ENCODE peak calls at places on chromosomes 12 and 14, in five cellular contexts. One of them, this sample, is unnamed.

GRCh38 chr14:44149597-44149996 is 357.5 kb downstream of the FSCB start:
- DNase-seq in lower leg skin: no peak
- DNase-seq in fibroblast of pulmonary artery: peak; percentile 33
- DNase-seq in cardiac muscle cell: peak; percentile 60
- DNase-seq in astrocyte of the spinal cord: no peak
- DNase-seq in this sample: peak; percentile 22

GRCh38 chr14:64541971-64542838 is 1.7 kb downstream of the HSPA2 start:
- DNase-seq in lower leg skin: no peak
- DNase-seq in fibroblast of pulmonary artery: no peak
- DNase-seq in cardiac muscle cell: no peak
- DNase-seq in astrocyte of the spinal cord: no peak
- DNase-seq in this sample: no peak

GRCh38 chr12:85441740-85442139 is 161.7 kb downstream of the ALX1 start:
- DNase-seq in lower leg skin: no peak
- DNase-seq in fibroblast of pulmonary artery: peak; percentile 33
- DNase-seq in cardiac muscle cell: peak; percentile 31
- DNase-seq in astrocyte of the spinal cord: peak; percentile 33
- DNase-seq in this sample: peak; percentile 26

GRCh38 chr12:22377731-22378496 is 43.4 kb upstream of the ST8SIA1 start:
- DNase-seq in lower leg skin: no peak
- DNase-seq in fibroblast of pulmonary artery: peak; percentile 7
- DNase-seq in cardiac muscle cell: peak; percentile 54
- DNase-seq in astrocyte of the spinal cord: peak; percentile 33
- DNase-seq in this sample: peak; percentile 9

GRCh38 chr14:59160492-59160891 is 28.0 kb upstream of the DAAM1 start:
- DNase-seq in lower leg skin: no peak
- DNase-seq in fibroblast of pulmonary artery: no peak
- DNase-seq in cardiac muscle cell: no peak
- DNase-seq in astrocyte of the spinal cord: no peak
- DNase-seq in this sample: no peak

GRCh38 chr12:120106151-120106550 is 10.4 kb downstream of the RAB35 start:
- DNase-seq in lower leg skin: no peak
- DNase-seq in fibroblast of pulmonary artery: no peak
- DNase-seq in cardiac muscle cell: no peak
- DNase-seq in astrocyte of the spinal cord: no peak
- DNase-seq in this sample: no peak

GRCh38 chr12:132950844-132951535 is 5.1 kb downstream of the ZNF605 start:
- DNase-seq in lower leg skin: no peak
- DNase-seq in fibroblast of pulmonary artery: no peak
- DNase-seq in cardiac muscle cell: no peak
- DNase-seq in astrocyte of the spinal cord: no peak
- DNase-seq in this sample: no peak

GRCh38 chr14:104782823-104783170 is 12.8 kb downstream of the AKT1 start:
- DNase-seq in lower leg skin: no peak
- DNase-seq in fibroblast of pulmonary artery: no peak
- DNase-seq in cardiac muscle cell: no peak
- DNase-seq in astrocyte of the spinal cord: no peak
- DNase-seq in this sample: no peak

GRCh38 chr12:128509170-128509569 is 242.2 kb downstream of the TMEM132C start:
- DNase-seq in lower leg skin: no peak
- DNase-seq in fibroblast of pulmonary artery: no peak
- DNase-seq in cardiac muscle cell: no peak
- DNase-seq in astrocyte of the spinal cord: no peak
- DNase-seq in this sample: no peak

GRCh38 chr12:29396774-29397173 is 15.8 kb upstream of the ERGIC2 start:
- DNase-seq in lower leg skin: no peak
- DNase-seq in fibroblast of pulmonary artery: peak; percentile 51
- DNase-seq in cardiac muscle cell: peak; percentile 48
- DNase-seq in astrocyte of the spinal cord: no peak
- DNase-seq in this sample: peak; percentile 37

GRCh38 chr14:36161781-36162180 is 14.7 kb downstream of the PTCSC3 start:
- DNase-seq in lower leg skin: no peak
- DNase-seq in fibroblast of pulmonary artery: no peak
- DNase-seq in cardiac muscle cell: no peak
- DNase-seq in astrocyte of the spinal cord: no peak
- DNase-seq in this sample: no peak

DNA sequence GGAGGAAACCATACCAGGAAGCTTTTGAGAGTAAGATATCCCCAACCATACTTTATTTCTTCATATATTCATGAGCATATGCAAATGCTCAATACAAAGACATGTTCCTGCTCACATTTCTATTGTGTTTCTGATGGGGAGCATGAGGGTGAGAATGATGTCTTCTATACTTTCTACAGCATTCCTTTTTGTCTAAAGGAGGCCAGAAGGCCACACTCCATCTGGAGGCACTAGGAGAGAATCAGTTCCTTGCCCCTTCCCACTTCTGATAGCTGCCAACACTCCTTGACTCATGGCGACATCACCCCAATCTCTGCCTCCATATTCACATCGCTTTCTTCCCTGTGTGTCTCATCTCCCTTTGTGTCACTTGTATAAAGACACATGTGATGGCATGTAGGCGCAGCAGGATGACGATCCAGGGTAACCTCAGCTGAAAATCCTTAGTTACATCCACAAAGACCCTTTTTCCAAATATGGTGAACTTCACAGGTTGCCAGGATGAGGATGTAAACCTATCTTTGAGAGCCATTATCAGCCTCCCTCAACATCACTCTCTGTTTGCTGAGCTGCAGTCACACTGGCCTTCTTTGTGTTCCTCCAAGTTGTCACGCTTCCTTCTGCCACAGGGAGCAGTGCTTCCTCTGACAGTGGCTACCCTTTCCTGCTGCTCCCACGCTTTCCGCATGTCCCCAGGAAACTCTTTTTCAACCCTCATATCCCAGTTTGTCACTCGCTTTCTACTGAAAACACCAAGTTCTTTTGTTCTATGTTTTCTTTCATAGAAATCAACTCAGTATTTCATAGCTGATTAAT is 96.9 kb downstream of the STXBP6 start:
- DNase-seq in lower leg skin: no peak
- DNase-seq in fibroblast of pulmonary artery: no peak
- DNase-seq in cardiac muscle cell: no peak
- DNase-seq in astrocyte of the spinal cord: no peak
- DNase-seq in this sample: no peak
- TF ChIP-seq CTCF in lower leg skin: no peak
- TF ChIP-seq CTCF in fibroblast of pulmonary artery: no peak
- TF ChIP-seq CTCF in cardiac muscle cell: no peak
- TF ChIP-seq CTCF in astrocyte of the spinal cord: no peak
- TF ChIP-seq CTCF in this sample: no peak

GRCh38 chr14:74801396-74801795 is 38.3 kb downstream of the YLPM1 start:
- DNase-seq in lower leg skin: no peak
- DNase-seq in fibroblast of pulmonary artery: no peak
- DNase-seq in cardiac muscle cell: no peak
- DNase-seq in astrocyte of the spinal cord: no peak
- DNase-seq in this sample: no peak

GRCh38 chr14:74804219-74804825 is 41.2 kb downstream of the YLPM1 start:
- DNase-seq in lower leg skin: no peak
- DNase-seq in fibroblast of pulmonary artery: peak; percentile 82
- DNase-seq in cardiac muscle cell: peak; percentile 77
- DNase-seq in astrocyte of the spinal cord: peak; percentile 67
- DNase-seq in this sample: peak; percentile 81

GRCh38 chr14:74799765-74800164 is 36.6 kb downstream of the YLPM1 start:
- DNase-seq in lower leg skin: no peak
- DNase-seq in fibroblast of pulmonary artery: no peak
- DNase-seq in cardiac muscle cell: no peak
- DNase-seq in astrocyte of the spinal cord: no peak
- DNase-seq in this sample: no peak

GRCh38 chr14:74794947-74795346 is 31.8 kb downstream of the YLPM1 start:
- DNase-seq in lower leg skin: no peak
- DNase-seq in fibroblast of pulmonary artery: no peak
- DNase-seq in cardiac muscle cell: no peak
- DNase-seq in astrocyte of the spinal cord: no peak
- DNase-seq in this sample: no peak

GRCh38 chr14:74800780-74801179 is 37.7 kb downstream of the YLPM1 start:
- DNase-seq in lower leg skin: no peak
- DNase-seq in fibroblast of pulmonary artery: no peak
- DNase-seq in cardiac muscle cell: no peak
- DNase-seq in astrocyte of the spinal cord: no peak
- DNase-seq in this sample: no peak
- H3K4me3 ChIP-seq in lower leg skin: no peak overlapping the region
- H3K4me3 ChIP-seq in fibroblast of pulmonary artery: no peak overlapping the region
- H3K4me3 ChIP-seq in cardiac muscle cell: no peak overlapping the region
- H3K4me3 ChIP-seq in astrocyte of the spinal cord: no peak overlapping the region
- H3K4me3 ChIP-seq in this sample: no peak overlapping the region

DNA sequence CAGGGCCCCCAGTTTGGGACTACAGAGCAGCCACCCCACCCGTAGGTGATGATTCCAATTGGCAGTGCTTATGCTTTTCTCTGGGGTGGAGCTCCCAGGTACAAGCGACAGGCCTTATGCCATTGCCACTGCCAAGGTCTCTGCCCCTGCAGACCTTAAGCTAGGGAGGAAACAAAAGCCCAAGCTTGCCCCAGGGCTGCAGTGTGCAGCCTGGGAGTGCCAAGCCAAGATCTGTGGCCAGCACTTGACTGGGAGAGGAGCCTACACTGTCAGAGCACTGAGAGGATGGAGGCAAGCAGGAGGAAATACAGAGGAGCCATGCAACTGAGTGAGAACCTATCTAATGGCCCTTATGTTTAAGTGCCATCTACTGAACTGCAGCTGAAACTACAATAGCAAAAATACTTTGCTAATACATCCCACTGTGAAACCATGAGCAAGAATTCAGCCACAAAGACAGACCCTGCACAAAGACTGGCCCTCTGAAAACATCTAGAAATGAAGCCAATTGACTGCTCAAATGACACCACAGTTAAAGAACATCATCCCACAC is 17.7 kb upstream of the ASCL1 start:
- DNase-seq in lower leg skin: no peak
- DNase-seq in fibroblast of pulmonary artery: no peak
- DNase-seq in cardiac muscle cell: no peak
- DNase-seq in astrocyte of the spinal cord: no peak
- DNase-seq in this sample: no peak
- TF ChIP-seq CTCF in lower leg skin: no peak
- TF ChIP-seq CTCF in fibroblast of pulmonary artery: no peak
- TF ChIP-seq CTCF in cardiac muscle cell: no peak
- TF ChIP-seq CTCF in astrocyte of the spinal cord: no peak
- TF ChIP-seq CTCF in this sample: no peak

GRCh38 chr14:53537421-53538315 is 384.5 kb upstream of the DDHD1 start:
- DNase-seq in lower leg skin: no peak
- DNase-seq in fibroblast of pulmonary artery: no peak
- DNase-seq in cardiac muscle cell: peak; percentile 9
- DNase-seq in astrocyte of the spinal cord: no peak
- DNase-seq in this sample: no peak
- H3K4me3 ChIP-seq in lower leg skin: no peak overlapping the region
- H3K4me3 ChIP-seq in fibroblast of pulmonary artery: no peak overlapping the region
- H3K4me3 ChIP-seq in cardiac muscle cell: no peak overlapping the region
- H3K4me3 ChIP-seq in astrocyte of the spinal cord: no peak overlapping the region
- H3K4me3 ChIP-seq in this sample: no peak overlapping the region

DNA sequence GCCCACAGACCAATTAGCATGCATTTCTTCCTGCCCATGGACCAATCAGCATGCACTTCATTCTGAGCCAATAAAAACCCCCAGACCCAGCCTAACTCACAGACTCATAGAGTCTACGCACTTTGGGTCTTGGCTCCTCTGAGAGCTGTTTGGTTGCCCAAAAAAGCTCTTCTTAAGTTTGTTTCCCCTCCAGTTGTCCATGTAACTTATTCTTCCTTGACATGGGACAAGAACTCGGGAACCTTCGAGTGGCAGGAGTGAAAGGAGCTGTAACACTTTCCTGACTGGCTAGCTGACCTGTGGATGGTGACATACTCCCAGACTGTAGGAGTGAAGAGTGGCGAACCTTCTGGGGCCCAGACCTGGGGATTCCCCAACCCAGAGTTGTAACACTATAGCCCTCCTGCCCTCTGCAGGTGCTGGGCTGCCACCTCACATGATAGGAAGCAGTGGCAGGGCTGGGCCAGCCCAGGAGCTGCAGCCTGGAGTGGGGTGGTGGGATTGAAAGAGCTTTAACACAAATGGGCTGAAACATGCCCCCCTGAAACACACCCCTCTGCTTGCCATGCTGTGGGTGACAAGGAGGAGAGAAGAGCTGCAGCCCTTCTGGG is 4.4 kb upstream of the BTBD7 start:
- DNase-seq in lower leg skin: no peak
- DNase-seq in fibroblast of pulmonary artery: no peak
- DNase-seq in cardiac muscle cell: no peak
- DNase-seq in astrocyte of the spinal cord: no peak
- DNase-seq in this sample: no peak
- TF ChIP-seq CTCF in lower leg skin: no peak
- TF ChIP-seq CTCF in fibroblast of pulmonary artery: no peak
- TF ChIP-seq CTCF in cardiac muscle cell: no peak
- TF ChIP-seq CTCF in astrocyte of the spinal cord: no peak
- TF ChIP-seq CTCF in this sample: no peak

This sample was measured in cardiac fibroblast.